ENCODE peak calls at places on chromosomes 7 and 10, in four cellular contexts. S is sigmoid colon, V is gastrocnemius medialis, C is A549. X is an unnamed sample.

GRCh38 chr7:5677538-5678294 is 103.7 kb downstream of the RNF216 start:
- DNase-seq in S (peak), V (peak), C (peak), X (peak)

GRCh38 chr10:110456523-110457091 is 41.1 kb upstream of the DUSP5 start:
- DNase-seq in S (peak), V (no peak), C (peak), X (no peak)

GRCh38 chr10:22605168-22605567 is 109.2 kb downstream of the PIP4K2A start:
- DNase-seq in S (no peak), V (no peak), C (no peak), X (no peak)

GRCh38 chr7:111806232-111806631 is 243.9 kb upstream of the IMMP2L start:
- DNase-seq in S (no peak), V (no peak), C (no peak), X (no peak)

GRCh38 chr10:62153191-62153590 is 115.5 kb downstream of the RTKN2 start:
- DNase-seq in S (no peak), V (no peak), C (no peak), X (no peak)

GRCh38 chr10:119412831-119413737 is 129.4 kb downstream of the RGS10 start:
- DNase-seq in S (no peak), V (no peak), C (no peak), X (no peak)

GRCh38 chr10:132245056-132245455 is 58.3 kb downstream of the DPYSL4 start:
- DNase-seq in S (no peak), V (no peak), C (no peak), X (no peak)

GRCh38 chr10:126199221-126199998 is 188.9 kb downstream of the ADAM12 start:
- DNase-seq in S (no peak), V (no peak), C (peak), X (no peak)

GRCh38 chr7:28793383-28793782 is 164.7 kb downstream of the TRIL start:
- DNase-seq in S (no peak), V (peak), C (no peak), X (no peak)

GRCh38 chr10:44993226-44993921 is 7.3 kb upstream of the ZNF22 start:
- DNase-seq in S (peak), V (peak), C (no peak), X (no peak)

GRCh38 chr10:116636976-116637375 is 16.2 kb downstream of the PNLIPRP2 start:
- DNase-seq in S (no peak), V (no peak), C (no peak), X (no peak)

GRCh38 chr10:123642293-123642692 is 23.9 kb upstream of the GPR26 start:
- DNase-seq in S (peak), V (no peak), C (no peak), X (no peak)

GRCh38 chr10:124308351-124308645 is 110.4 kb downstream of the OAT start:
- DNase-seq in S (peak), V (no peak), C (no peak), X (no peak)

GRCh38 chr7:82373890-82374289 is 69.7 kb downstream of the CACNA2D1 start:
- DNase-seq in S (no peak), V (no peak), C (no peak), X (no peak)

GRCh38 chr7:44338600-44338999 is 13.2 kb upstream of the CAMK2B start:
- DNase-seq in S (no peak), V (no peak), C (no peak), X (no peak)

GRCh38 chr10:86225098-86225782 is 141.4 kb downstream of the GRID1 start:
- DNase-seq in S (no peak), V (no peak), C (peak), X (no peak)

GRCh38 chr7:13920053-13920697 is 69.3 kb downstream of the ETV1 start:
- DNase-seq in S (no peak), V (no peak), C (peak), X (no peak)

GRCh38 chr7:16669581-16669980 is 23.6 kb downstream of the BZW2 start:
- DNase-seq in S (no peak), V (no peak), C (no peak), X (no peak)

GRCh38 chr7:140330128-140330527 is 68.2 kb downstream of the SLC37A3 start:
- DNase-seq in S (no peak), V (no peak), C (no peak), X (no peak)

GRCh38 chr7:6330657-6331056 is 58.2 kb upstream of the CYTH3 start:
- DNase-seq in S (no peak), V (no peak), C (no peak), X (no peak)

GRCh38 chr7:108415821-108416536 is 40.3 kb downstream of the NRCAM start:
- DNase-seq in S (no peak), V (no peak), C (peak), X (no peak)

GRCh38 chr10:3949741-3950140 is 164.7 kb upstream of the KLF6 start:
- DNase-seq in S (no peak), V (no peak), C (no peak), X (no peak)

GRCh38 chr7:55534262-55534915 is 37.9 kb downstream of the VOPP1 start:
- DNase-seq in S (peak), V (peak), C (no peak), X (no peak)

GRCh38 chr7:55534916-55535636 is 37.2 kb downstream of the VOPP1 start:
- DNase-seq in S (no peak), V (no peak), C (no peak), X (no peak)

GRCh38 chr7:55533729-55534080 is 38.6 kb downstream of the VOPP1 start:
- DNase-seq in S (no peak), V (no peak), C (no peak), X (no peak)

GRCh38 chr7:55532150-55532917 is 40.0 kb downstream of the VOPP1 start:
- DNase-seq in S (no peak), V (peak), C (no peak), X (no peak)

DNA sequence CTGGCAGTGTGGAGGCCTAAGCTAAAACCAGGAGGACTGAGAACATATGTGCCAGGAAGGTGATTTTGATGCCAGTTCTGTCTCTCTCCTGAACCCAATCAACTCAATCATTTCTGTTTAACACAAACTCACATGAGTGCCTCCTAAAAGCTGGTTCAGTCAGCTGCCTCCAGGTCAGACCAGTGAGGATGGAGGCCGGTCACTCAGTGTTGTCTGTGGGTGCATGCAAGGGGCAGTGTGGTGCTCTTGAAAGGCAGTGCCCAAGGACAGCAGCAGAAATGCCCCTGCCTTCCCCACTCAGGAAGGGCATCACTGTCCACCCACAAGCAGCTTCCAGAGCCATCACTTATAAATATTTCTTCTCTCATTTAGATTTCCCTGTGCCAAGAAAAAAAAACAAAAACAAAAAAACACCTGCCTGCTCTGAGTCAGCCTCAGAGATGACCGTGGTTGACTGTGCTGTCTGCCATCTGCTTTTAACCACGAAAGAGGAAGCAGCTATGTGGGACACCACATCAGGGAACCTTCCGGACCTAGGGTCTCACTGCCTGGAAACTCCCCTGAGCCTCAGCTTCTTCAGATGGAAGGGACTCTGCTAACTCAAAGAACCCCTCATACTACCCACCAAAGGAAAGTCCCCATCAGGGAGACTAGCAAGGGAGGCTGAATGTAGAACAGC is 39.1 kb downstream of the VOPP1 start:
- DNase-seq in S (no peak), V (peak), C (no peak), X (no peak)
- TF ChIP-seq POLR2A in S (no peak), V (no peak), C (no peak), X (no peak)

GRCh38 chr7:45563401-45563800 is 10.8 kb upstream of the ADCY1 start:
- DNase-seq in S (no peak), V (no peak), C (no peak), X (no peak)
- TF ChIP-seq POLR2A in S (no peak), V (no peak), C (no peak), X (no peak)

GRCh38 chr7:33733865-33734650 is 171.3 kb upstream of the BMPER start:
- DNase-seq in S (no peak), V (no peak), C (no peak), X (no peak)
- TF ChIP-seq POLR2A in S (no peak), V (no peak), C (no peak), X (no peak)

GRCh38 chr7:41567350-41568114 is 135.4 kb downstream of the INHBA start:
- DNase-seq in S (no peak), V (no peak), C (no peak), X (no peak)
- TF ChIP-seq POLR2A in S (no peak), V (no peak), C (no peak), X (no peak)

DNA sequence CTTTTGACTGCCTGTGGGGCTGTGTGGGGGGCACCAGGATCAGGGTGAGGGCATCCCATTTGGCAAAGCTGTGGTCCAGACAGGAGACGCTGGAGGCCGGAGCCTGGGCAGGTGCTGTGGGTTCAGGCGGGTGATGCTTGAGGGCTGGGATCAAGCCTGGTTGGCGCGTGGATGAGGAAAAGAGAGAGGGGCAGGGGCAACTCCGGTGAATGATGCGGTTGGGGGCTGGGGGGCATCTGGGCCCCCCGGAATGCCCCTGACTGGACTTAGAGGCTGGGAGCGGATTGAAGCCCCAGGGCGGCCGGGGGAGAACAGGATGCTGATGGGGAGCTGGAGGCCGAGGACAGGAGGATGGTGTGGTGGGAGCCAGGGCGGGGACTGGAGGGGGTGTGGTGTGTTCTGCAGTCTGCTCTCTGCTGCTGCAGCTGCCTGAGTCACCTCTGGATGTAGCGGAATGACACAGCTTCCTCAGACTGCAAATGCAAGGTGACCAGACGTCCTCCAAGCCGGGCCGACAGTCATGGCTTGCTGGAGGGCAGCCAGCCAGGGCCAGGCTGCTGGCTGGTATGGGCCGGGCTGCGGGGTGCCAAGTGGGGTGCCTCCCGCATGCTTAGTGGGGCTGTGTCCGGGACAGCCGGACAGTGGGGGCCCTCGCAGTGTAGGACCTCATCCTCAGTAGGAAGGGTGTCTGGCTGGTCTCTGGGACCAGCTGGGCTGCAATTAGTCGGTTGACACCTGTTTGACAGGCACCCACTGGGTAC is 3.2 kb downstream of the MAFK start:
- DNase-seq in S (peak), V (peak), C (peak), X (peak)
- TF ChIP-seq POLR2A in S (no peak), V (peak), C (no peak), X (no peak)

GRCh38 chr7:91264083-91264923 is at the start of gene FZD1:
- DNase-seq in S (peak), V (peak), C (peak), X (peak)
- TF ChIP-seq POLR2A in S (peak), V (peak), C (peak), X (peak)

DNA sequence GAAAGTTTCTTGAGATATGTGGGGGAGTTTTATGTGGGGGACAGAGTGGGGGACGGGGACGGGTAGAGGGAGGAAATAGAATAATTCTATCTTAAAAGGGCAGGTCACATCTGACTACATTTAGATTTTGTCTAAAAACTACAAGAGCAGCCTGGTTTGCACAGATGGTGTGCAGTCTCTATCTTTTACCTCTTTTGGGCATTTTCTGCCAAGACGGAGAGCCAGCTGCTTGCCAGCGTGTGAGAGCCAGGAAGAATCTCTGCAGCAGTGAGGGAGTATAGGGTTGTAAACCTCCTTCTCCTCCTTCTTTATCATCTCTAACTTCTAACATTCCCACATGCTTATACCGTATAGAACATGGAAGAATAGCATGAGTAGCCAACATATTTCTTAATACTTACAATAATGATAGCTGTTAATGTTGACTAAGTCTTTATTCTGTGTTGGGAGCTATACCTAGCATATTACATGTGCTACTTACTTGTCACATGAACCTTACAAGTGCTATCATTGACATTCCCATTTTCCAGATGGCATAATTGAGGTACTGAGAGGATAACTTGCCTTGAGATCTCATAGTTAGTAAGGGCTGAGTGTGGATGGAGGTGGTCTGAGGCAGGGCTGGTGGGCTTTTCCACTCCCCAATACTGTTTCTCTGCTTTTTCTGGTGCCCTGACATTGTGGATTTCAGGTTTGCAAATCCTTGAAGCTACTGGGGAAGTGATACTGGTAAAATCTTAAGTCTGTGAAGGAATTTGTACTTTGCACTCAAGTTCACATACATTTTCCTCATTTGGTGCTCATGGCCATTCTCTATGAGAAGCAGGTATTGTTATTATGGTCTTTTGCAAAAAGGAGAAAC is 1.1 kb downstream of the ENTPD1 start:
- DNase-seq in S (no peak), V (no peak), C (no peak), X (no peak)
- TF ChIP-seq POLR2A in S (no peak), V (no peak), C (no peak), X (no peak)

DNA sequence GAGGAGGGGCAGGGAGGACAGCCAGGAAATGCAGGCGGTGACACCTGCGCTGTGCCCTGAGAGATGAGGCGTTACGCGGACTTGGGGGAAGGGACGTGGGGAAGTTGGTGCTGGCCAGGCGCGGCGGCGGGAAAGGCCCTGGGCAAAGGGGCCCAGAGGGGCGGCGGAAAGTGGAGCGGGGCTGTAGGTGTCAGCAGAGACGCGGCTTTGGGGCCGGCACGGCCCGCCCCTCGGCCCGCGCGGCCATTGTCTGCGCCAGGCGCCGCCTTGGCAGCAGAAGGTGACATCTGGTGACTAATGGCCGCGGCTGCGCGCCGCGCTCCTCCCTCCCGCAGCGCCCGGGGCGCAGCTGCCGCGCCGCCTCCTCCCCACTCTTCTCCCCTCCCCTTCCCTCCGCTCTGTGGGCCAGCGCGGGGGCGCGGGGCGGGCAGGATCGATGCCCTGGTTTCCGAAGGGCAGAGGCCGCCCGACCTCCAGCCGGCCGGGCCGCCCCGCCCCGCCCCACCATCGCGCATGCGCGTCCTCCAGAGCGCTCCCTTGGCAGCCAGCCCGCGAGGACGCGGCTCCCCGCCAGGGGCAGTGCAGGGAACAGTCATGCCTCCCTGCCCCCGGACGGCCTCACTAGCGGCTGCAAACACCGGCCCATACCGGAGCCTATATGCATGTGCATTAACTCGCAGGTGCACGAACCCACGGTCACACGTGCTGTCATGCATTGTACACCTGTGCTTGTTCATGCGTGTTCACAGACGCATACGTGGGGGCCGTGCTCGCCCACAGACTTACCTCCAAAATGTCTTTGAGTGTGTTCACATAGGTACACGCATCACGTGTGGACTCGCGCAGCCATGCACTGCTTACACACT is 269.6 kb downstream of the RPS24 start:
- DNase-seq in S (peak), V (peak), C (peak), X (peak)
- TF ChIP-seq POLR2A in S (peak), V (peak), C (peak), X (peak)

GRCh38 chr7:121080913-121081326 is 92.4 kb downstream of the CPED1 start:
- DNase-seq in S (no peak), V (no peak), C (no peak), X (no peak)

GRCh38 chr7:121080257-121080912 is 91.9 kb downstream of the CPED1 start:
- DNase-seq in S (no peak), V (no peak), C (no peak), X (no peak)

GRCh38 chr7:121079425-121080169 is 91.1 kb downstream of the CPED1 start:
- DNase-seq in S (no peak), V (no peak), C (no peak), X (no peak)

GRCh38 chr7:121077165-121077630 is 88.7 kb downstream of the CPED1 start:
- DNase-seq in S (no peak), V (no peak), C (no peak), X (no peak)

DNA sequence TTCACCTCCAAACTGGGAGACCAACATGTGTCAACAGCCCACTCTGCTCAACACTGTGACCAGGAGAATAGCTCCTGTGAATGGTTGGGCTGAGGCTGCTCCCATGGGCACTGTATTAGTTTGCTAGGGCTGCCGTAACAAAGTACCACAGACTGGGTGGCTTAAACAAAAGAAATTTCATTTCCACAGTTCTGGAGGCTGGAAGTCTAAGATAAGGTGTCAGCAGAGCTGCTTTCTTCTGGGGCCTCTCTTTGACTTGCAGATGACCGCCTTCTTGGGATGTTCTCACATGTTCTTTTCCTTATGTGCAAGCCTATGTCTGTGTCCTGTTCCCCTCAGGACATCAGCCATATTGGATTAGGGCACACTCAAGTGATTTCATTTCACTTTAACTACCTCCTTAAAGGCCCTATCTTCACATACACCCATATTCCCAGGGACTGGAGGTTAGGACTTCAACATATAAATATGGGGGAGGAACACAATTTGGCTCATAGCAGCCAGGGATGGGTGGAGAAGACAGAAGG is 90.3 kb downstream of the CPED1 start:
- DNase-seq in S (no peak), V (no peak), C (no peak), X (peak)
- TF ChIP-seq POLR2A in S (no peak), V (no peak), C (no peak), X (no peak)

X was measured in erythroblast.